ENCODE peak calls at places on chromosomes 2 and 18, in eight cellular contexts. Z is H9, L is OCI-LY7, D is neuronal stem cell, U is cardiac muscle cell, T is SK-N-SH, H is tibial artery, F is keratinocyte. N is an unnamed sample.

GRCh38 chr2:115389024-115389423 is 946.6 kb downstream of the DPP10 start:
- DNase-seq in Z (no peak), L (no peak), D (no peak), U (no peak), T (no peak), H (no peak), F (no peak), N (no peak)

GRCh38 chr18:50093366-50093765 is 101.6 kb downstream of the MYO5B start:
- DNase-seq in Z (no peak), L (no peak), D (no peak), U (no peak), T (no peak), H (no peak), F (no peak), N (no peak)

GRCh38 chr2:232604535-232604934 is 28.9 kb upstream of the EFHD1 start:
- DNase-seq in Z (no peak), L (no peak), D (no peak), U (no peak), T (no peak), H (no peak), F (no peak), N (no peak)

GRCh38 chr2:240564571-240565266 is 3.6 kb upstream of the RNPEPL1 start:
- DNase-seq in Z (peak), L (peak), D (no peak), U (peak), T (no peak), H (peak), F (no peak), N (no peak)

GRCh38 chr18:12656671-12657047 is 1.2 kb downstream of the SPIRE1 start:
- DNase-seq in Z (no peak), L (no peak), D (no peak), U (peak), T (peak), H (no peak), F (no peak), N (no peak)

GRCh38 chr2:162073776-162074578 is at the start of gene DPP4:
- DNase-seq in Z (peak), L (no peak), D (peak), U (no peak), T (peak), H (peak), F (no peak), N (no peak)

GRCh38 chr2:20757405-20758090 is 65.4 kb downstream of the LDAH start:
- DNase-seq in Z (no peak), L (no peak), D (no peak), U (no peak), T (no peak), H (no peak), F (no peak), N (no peak)

GRCh38 chr18:4125939-4126250 is 329.2 kb downstream of the DLGAP1 start:
- DNase-seq in Z (peak), L (no peak), D (no peak), U (no peak), T (no peak), H (no peak), F (no peak), N (no peak)

GRCh38 chr2:8906208-8906607 is 68.8 kb upstream of the KIDINS220 start:
- DNase-seq in Z (no peak), L (no peak), D (no peak), U (peak), T (no peak), H (no peak), F (peak), N (no peak)

GRCh38 chr2:70789304-70790078 is 952 bp downstream of the FIGLA start:
- DNase-seq in Z (peak), L (peak), D (peak), U (peak), T (peak), H (peak), F (no peak), N (peak)

GRCh38 chr2:24926602-24927252 is 6.7 kb upstream of the ADCY3 start:
- DNase-seq in Z (peak), L (no peak), D (no peak), U (peak), T (no peak), H (peak), F (peak), N (no peak)

GRCh38 chr18:8409151-8409550 is 200.1 kb upstream of the RAB12 start:
- DNase-seq in Z (no peak), L (no peak), D (no peak), U (no peak), T (no peak), H (no peak), F (no peak), N (no peak)

GRCh38 chr2:149082781-149083180 is 44.3 kb downstream of the LYPD6B start:
- DNase-seq in Z (peak), L (no peak), D (no peak), U (no peak), T (peak), H (no peak), F (no peak), N (no peak)

GRCh38 chr2:186569906-186570305 is 19.9 kb upstream of the ITGAV start:
- DNase-seq in Z (no peak), L (no peak), D (peak), U (no peak), T (no peak), H (no peak), F (no peak), N (no peak)

GRCh38 chr18:70454705-70455322 is 166.0 kb downstream of the SOCS6 start:
- DNase-seq in Z (no peak), L (peak), D (peak), U (peak), T (peak), H (no peak), F (peak), N (no peak)

GRCh38 chr2:47867205-47867604 is 39.1 kb downstream of the FBXO11 start:
- DNase-seq in Z (no peak), L (peak), D (no peak), U (peak), T (peak), H (peak), F (no peak), N (no peak)

DNA sequence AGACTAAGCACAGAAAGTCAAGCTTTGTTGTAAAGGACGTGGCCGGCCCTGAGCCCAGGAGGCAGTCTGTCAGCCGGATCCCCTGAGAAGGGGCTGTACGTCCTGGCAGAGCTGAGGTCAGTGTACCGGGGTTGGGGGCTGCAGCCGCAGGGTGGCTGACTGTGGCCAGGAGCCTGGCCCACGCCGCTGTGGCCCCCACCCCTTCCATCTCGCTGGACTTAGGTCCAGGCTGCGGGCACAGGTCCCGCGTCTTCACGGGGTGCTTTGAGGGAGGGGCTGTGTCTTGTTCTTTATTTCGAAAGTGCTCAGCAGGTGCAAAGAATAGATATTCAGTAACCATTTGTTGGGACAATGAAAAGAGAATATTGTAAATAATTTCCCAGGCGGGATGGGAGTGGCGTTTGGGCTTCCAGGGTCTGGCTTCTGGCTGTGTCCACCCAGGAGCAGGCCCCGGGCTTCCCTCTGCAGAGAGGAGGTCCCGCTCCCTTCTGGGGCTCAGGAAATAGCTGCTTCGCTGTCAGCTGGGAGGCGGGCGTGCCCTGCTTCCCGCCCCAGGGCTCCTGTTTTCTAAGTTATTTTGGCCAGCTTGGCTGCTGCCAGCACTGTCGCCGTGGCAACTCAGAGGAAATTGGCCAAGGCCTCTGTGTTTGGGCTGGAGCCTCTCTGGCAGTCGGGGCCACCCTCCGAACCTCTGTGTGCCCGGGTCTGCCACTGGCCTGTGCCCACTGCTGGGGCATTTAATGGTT is 7.4 kb downstream of the NFATC1 start:
- DNase-seq in Z (no peak), L (no peak), D (no peak), U (peak), T (no peak), H (peak), F (no peak), N (peak)
- H3K27ac ChIP-seq in Z (no peak), L (peak), D (no peak), U (no peak), T (no peak), H (peak), F (no peak), N (peak)

DNA sequence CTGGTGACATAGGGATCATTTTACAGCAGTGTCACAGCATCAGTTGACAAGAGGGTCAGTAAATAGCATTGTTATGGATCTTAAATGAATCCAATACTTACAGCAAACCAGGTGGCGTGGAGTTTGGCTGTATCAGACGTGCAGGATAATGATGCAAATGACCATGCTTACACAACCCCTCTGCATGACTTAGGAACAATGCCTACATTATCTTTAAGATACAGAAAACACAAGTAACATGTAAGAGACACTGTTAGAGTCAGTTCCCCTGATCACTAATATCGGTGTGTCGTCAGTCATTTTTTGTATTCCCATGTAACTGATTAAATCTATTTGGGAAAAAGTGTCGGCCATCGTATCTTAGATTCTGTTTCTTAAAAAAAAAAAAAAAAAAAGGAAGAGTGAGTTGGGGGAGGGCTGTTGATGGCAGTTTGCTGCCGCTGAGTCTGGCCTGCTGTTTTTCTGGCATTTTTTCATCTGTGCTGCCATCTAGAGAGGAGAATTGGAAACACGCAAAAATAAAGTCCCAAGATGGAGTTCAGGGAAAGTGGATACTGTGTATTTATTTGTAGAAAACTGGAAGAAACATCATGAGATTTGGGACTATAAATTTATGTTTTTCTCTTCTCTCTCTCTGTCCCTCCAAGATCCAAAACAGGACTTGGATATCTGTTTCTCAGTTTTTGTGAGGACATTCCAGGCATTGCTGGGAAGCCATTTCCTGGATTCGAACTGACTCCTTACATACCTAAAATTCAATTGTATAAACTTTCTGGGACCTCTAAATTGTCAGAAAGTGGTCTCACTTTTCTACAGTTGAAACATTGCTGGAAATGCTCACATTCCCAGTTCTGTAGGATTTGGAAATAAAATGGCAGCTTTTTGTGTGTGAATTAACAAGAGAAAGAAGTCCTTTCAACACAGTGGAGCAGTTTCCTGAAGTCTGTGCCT is 60.3 kb upstream of the AGPS start:
- DNase-seq in Z (no peak), L (peak), D (peak), U (peak), T (peak), H (peak), F (no peak), N (no peak)
- H3K27ac ChIP-seq in Z (peak), L (no peak), D (no peak), U (peak), T (peak), H (peak), F (no peak), N (peak)

GRCh38 chr2:217471329-217471728 is 531.5 kb downstream of the TNS1 start:
- DNase-seq in Z (no peak), L (no peak), D (no peak), U (peak), T (no peak), H (no peak), F (no peak), N (no peak)
- H3K27ac ChIP-seq in Z (no peak), L (no peak), D (no peak), U (no peak), T (no peak), H (no peak), F (no peak), N (no peak)

DNA sequence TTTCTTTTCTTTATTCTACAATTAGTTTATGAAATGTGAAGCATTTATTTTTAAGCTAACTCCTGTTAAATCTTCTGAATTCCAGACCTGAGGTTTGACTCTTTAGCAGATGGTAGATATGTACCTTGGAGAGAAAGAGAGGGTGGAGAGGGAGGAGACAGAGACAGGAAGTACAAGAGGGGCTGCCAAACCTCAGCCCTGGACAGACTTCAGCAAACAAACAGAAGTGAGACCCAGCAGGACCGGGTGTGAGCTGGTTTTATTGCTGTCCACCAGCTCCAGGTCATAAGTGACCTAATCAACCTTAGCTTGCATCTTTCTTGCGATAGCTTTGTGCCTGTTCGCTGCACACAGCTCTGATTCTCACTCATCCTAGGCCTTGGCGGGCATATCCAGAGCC is 168.6 kb downstream of the CNTNAP5 start:
- DNase-seq in Z (no peak), L (no peak), D (no peak), U (peak), T (no peak), H (no peak), F (no peak), N (no peak)
- H3K27ac ChIP-seq in Z (no peak), L (no peak), D (no peak), U (no peak), T (no peak), H (no peak), F (no peak), N (no peak)

DNA sequence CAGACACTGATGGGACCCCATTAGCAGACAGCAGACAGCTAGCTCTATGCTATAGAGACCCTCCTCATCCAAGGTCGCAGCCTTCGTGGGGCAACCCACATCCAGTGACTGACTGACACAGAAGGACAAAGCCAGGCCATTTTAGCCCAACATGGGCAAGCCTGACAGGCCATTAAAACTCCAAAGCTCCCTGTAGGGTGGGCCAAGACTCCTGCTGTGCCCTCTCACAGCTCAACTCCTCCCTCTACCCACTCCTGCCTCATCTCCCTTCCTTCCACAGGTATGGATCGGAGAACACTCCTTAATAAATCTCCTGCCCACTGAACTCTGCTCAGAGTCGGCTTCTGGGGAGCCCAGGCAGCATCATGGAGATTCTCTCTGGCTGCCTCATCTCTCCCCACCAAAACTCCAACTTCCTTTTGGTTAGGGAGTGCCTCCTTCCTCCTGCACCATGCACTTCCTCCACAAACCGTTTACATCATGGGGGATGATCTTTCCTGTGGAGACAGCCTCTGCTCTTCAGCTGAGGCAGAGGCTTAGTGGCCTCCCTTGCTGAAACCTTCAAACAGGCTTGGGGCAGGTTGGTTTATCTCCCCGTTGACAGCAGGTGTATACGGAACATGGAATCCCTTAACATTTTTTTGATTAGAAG is 86.5 kb downstream of the ACTR3 start:
- DNase-seq in Z (no peak), L (no peak), D (no peak), U (no peak), T (no peak), H (no peak), F (no peak), N (no peak)
- H3K27ac ChIP-seq in Z (no peak), L (no peak), D (no peak), U (no peak), T (no peak), H (no peak), F (no peak), N (no peak)

GRCh38 chr2:120596990-120597594 is 138.6 kb upstream of the GLI2 start:
- DNase-seq in Z (no peak), L (no peak), D (no peak), U (peak), T (no peak), H (peak), F (no peak), N (no peak)
- H3K27ac ChIP-seq in Z (no peak), L (no peak), D (no peak), U (no peak), T (no peak), H (no peak), F (no peak), N (peak)

DNA sequence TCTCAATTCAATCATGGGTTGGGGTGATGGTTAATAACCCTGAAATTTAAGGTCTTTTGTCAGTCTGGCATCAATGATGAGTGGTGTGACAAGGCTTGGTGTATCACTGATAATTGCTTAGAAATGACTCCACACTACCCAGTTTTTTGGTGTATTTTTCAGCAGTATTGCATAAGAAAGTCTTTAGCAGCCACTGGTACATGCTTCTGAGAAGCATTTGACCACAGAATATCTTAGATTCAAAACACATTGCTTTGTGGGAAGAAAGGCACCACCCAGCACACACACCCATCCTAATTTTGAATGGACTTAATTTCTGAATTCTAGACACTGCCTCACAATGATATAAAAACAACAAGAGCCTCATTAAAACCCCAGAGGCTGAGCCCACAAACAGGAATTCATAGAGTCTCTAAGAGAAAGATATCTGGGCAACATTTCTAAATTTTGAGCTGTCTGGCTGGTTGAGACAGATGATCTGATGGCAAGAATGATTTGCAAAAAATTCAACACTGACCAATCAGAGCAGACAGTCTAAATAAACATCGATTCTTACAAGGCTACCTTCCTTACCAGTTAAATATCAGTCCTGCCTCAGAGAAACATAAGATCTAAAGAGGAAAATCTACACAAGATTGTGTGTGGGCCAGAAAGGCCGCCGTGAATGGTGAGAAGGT is 114.7 kb upstream of the CYP1B1 start:
- DNase-seq in Z (no peak), L (no peak), D (no peak), U (peak), T (no peak), H (no peak), F (no peak), N (no peak)
- H3K27ac ChIP-seq in Z (no peak), L (no peak), D (no peak), U (no peak), T (no peak), H (no peak), F (no peak), N (no peak)

GRCh38 chr2:120245933-120246332 is 6.7 kb upstream of the RALB start:
- DNase-seq in Z (no peak), L (no peak), D (no peak), U (no peak), T (no peak), H (no peak), F (no peak), N (no peak)

GRCh38 chr2:120245520-120245835 is 7.2 kb upstream of the RALB start:
- DNase-seq in Z (no peak), L (no peak), D (no peak), U (no peak), T (no peak), H (no peak), F (no peak), N (no peak)

GRCh38 chr2:120244656-120245519 is 7.8 kb upstream of the RALB start:
- DNase-seq in Z (no peak), L (no peak), D (no peak), U (no peak), T (no peak), H (no peak), F (no peak), N (no peak)

GRCh38 chr2:120247851-120248250 is 4.8 kb upstream of the RALB start:
- DNase-seq in Z (no peak), L (no peak), D (no peak), U (no peak), T (no peak), H (no peak), F (no peak), N (no peak)

DNA sequence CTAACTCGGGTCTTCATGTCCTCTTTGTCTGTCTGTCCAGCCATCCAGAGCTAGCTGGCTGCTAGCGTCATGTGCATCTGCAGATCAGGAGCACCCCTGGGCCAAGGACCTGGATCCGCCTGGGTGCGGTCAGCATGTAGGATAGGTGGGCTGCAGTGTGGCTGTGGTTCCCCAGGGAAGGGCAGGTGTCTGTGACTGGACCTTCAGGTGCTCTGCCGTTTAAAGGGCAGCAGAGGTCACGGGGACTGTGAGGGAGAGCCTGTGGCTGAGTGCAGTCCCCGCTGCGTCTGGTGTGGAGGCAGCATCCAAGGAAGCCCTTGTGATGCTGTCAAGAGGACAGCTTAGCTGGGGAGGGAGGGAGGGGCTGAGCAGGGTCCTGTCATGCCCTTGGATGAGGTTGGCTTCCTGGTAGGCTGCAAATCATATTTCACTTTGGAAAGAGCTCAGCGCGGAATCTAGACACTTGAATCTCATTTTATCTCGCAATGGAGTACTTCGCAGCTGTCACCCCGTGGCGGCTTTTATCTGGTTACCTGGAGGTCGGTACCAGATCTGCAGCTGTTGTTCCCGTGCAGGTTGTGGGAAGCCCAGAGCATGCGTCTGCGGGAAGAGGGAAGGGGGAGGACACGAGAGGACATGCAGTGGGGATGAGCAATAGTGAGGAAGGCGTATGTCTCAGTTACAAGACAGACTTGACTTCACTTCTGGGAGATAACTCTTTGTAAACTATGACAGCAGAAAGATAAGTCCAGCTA is 5.9 kb upstream of the RALB start:
- DNase-seq in Z (no peak), L (no peak), D (no peak), U (no peak), T (no peak), H (no peak), F (peak), N (no peak)
- H3K27ac ChIP-seq in Z (no peak), L (no peak), D (no peak), U (no peak), T (no peak), H (no peak), F (no peak), N (no peak)